ENCODE peak calls at places on chromosomes 1 and 21, in ten cellular contexts. P is activated T-helper 9 cell treated with anti-CD3 and anti-CD28 coated beads, Interleukin-2, amount 50 U/mL, for 16 hours; J is GM19239; L is H9; N is ACHN; K is mucosa of descending colon; O is T-helper 2 cell; F is iPS DF 6.9; G is heart left ventricle; W is NCI-H1105 treated with DMSO at 0.1 percent for 48 hours. H is an unnamed sample.

GRCh38 chr21:42390193-42390592 is 5.7 kb downstream of the TMPRSS3 start:
- DNase-seq in P (no peak), J (no peak), L (no peak), N (no peak), K (no peak), O (no peak), F (no peak), G (no peak), W (no peak), H (no peak)

GRCh38 chr1:116330342-116330652 is 42.7 kb upstream of the ATP1A1 start:
- DNase-seq in P (no peak), J (no peak), L (no peak), N (no peak), K (no peak), O (no peak), F (no peak), G (no peak), W (peak; percentile 63), H (no peak)

GRCh38 chr1:11563560-11564069 is 84.7 kb downstream of the DISP3 start:
- DNase-seq in P (no peak), J (no peak), L (no peak), N (no peak), K (no peak), O (no peak), F (no peak), G (no peak), W (peak; percentile 78), H (no peak)

GRCh38 chr1:87119741-87120140 is 205.3 kb downstream of the HS2ST1 start:
- DNase-seq in P (no peak), J (no peak), L (no peak), N (no peak), K (no peak), O (no peak), F (no peak), G (no peak), W (no peak), H (no peak)

GRCh38 chr1:161989801-161990200 is 33.9 kb downstream of the OLFML2B start:
- DNase-seq in P (no peak), J (no peak), L (no peak), N (no peak), K (no peak), O (no peak), F (no peak), G (no peak), W (no peak), H (no peak)

GRCh38 chr21:41610042-41610839 is 102.3 kb upstream of the TMPRSS2 start:
- DNase-seq in P (no peak), J (no peak), L (peak; percentile 78), N (peak; percentile 55), K (peak; percentile 89), O (peak; percentile 9), F (peak; percentile 64), G (no peak), W (no peak), H (no peak)

GRCh38 chr1:1282998-1283397 is 2.8 kb downstream of the SCNN1D start:
- DNase-seq in P (no peak), J (no peak), L (no peak), N (no peak), K (no peak), O (no peak), F (no peak), G (no peak), W (no peak), H (no peak)

GRCh38 chr1:116420417-116421200 is 47.6 kb downstream of the ATP1A1 start:
- DNase-seq in P (no peak), J (no peak), L (no peak), N (no peak), K (no peak), O (no peak), F (no peak), G (no peak), W (no peak), H (no peak)

GRCh38 chr1:67439277-67440029 is 9.3 kb upstream of the SERBP1 start:
- DNase-seq in P (no peak), J (no peak), L (no peak), N (no peak), K (no peak), O (no peak), F (no peak), G (no peak), W (no peak), H (no peak)

H was measured in T-helper 1 cell.